ENCODE peak calls at places on chromosomes 3 and 15, in six cellular contexts. O, C, L, E, G and M are unnamed samples.

GRCh38 chr3:109640146-109640652 is 302.9 kb upstream of the DPPA4 start:
- DNase-seq in G (no peak), C (no peak), O (no peak), L (no peak), E (no peak), M (no peak)

GRCh38 chr3:46027736-46028397 is 584 bp upstream of the XCR1 start:
- DNase-seq in L (no peak), G (no peak), E (no peak), C (peak), O (no peak), M (no peak)

GRCh38 chr3:182500294-182500693 is 293.0 kb upstream of the ATP11B start:
- DNase-seq in C (no peak), L (no peak), E (no peak), O (no peak), G (no peak), M (no peak)

GRCh38 chr3:150370982-150371381 is 37.1 kb upstream of the TSC22D2 start:
- DNase-seq in E (no peak), L (no peak), C (no peak), O (no peak), G (no peak), M (no peak)

GRCh38 chr3:16466822-16467221 is 46.7 kb downstream of the RFTN1 start:
- DNase-seq in E (no peak), C (no peak), L (no peak), O (no peak), G (no peak), M (no peak)

GRCh38 chr15:35925634-35926380 is 379.8 kb upstream of the DPH6 start:
- DNase-seq in C (peak), O (no peak), L (no peak), E (no peak), G (no peak), M (no peak)

GRCh38 chr3:57752307-57752706 is 3.8 kb upstream of the SLMAP start:
- DNase-seq in L (no peak), E (no peak), G (no peak), C (peak), O (no peak), M (peak)

GRCh38 chr15:55387027-55387426 is 21.1 kb downstream of the CCPG1 start:
- DNase-seq in O (no peak), G (no peak), L (no peak), E (peak), C (no peak), M (no peak)

GRCh38 chr3:98243843-98244242 is 20.2 kb upstream of the OR5H6 start:
- DNase-seq in L (no peak), E (no peak), G (peak), O (no peak), C (no peak), M (no peak)

GRCh38 chr3:191391873-191392808 is 61.8 kb upstream of the UTS2B start:
- DNase-seq in L (no peak), G (no peak), E (no peak), C (no peak), O (no peak), M (no peak)

GRCh38 chr15:45395956-45396355 is 17.6 kb upstream of the GATM start:
- DNase-seq in L (no peak), G (no peak), O (no peak), C (no peak), E (no peak), M (no peak)

GRCh38 chr3:125150525-125151436 is 61.8 kb downstream of the SLC12A8 start:
- DNase-seq in L (no peak), G (peak), O (peak), E (peak), C (peak), M (peak)

GRCh38 chr15:78915341-78916087 is 29.3 kb downstream of the CTSH start:
- DNase-seq in O (no peak), G (no peak), E (no peak), L (no peak), C (no peak), M (no peak)

GRCh38 chr15:30043211-30043655 is 39.5 kb upstream of the GOLGA8J start:
- DNase-seq in L (no peak), O (no peak), G (no peak), E (peak), C (no peak), M (no peak)

GRCh38 chr3:136277634-136278033 is 27.5 kb downstream of the PCCB start:
- DNase-seq in C (no peak), L (no peak), G (no peak), E (no peak), O (no peak), M (no peak)

DNA sequence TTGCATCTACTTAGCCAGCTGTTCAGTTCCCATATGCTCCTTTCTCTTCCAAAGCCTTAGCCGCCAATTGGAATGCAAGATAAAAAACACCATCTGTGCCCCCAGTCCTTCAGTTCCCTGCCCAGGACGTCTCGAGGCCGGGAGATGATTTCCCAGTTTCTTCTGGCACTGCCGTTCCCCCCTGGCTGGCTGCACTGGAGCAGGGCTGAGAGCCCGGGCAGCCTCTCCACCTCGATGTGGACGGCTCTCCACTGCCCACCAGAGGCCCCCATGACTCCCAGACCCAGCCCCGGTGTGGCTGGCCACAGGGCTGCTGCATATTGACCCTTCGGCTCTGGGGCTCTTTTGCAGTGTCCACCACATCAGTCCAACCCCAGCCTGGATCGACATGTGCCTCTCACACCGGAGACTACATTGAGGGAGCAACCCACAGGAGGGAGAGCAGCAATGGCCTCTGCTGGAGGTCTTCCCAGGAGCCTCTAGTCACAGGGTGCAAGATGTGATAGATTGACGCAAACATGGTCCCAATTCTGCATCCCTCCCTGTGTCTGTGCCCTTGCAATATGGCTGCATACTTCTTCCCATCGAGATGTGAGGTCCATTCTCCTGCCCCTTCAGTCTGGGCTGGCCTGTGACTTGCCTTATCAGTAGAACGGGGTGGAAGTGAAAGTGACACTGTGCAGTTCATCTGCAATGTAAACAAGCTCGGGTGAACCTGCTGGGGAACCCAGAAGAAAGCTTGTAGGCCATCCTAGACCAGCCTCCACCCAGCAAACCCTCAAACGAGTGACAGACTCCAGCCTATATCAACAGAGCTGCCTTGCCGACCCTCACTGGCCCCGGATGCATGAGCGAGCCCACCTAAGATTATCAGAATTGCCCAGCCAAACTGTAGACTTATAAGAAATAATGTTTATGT is 52.4 kb upstream of the PRR20G start:
- DNase-seq in L (no peak), O (no peak), G (no peak), C (no peak), E (no peak), M (no peak)
- TF ChIP-seq REST in L (no peak), O (no peak), G (no peak), C (no peak), E (no peak), M (no peak)

DNA sequence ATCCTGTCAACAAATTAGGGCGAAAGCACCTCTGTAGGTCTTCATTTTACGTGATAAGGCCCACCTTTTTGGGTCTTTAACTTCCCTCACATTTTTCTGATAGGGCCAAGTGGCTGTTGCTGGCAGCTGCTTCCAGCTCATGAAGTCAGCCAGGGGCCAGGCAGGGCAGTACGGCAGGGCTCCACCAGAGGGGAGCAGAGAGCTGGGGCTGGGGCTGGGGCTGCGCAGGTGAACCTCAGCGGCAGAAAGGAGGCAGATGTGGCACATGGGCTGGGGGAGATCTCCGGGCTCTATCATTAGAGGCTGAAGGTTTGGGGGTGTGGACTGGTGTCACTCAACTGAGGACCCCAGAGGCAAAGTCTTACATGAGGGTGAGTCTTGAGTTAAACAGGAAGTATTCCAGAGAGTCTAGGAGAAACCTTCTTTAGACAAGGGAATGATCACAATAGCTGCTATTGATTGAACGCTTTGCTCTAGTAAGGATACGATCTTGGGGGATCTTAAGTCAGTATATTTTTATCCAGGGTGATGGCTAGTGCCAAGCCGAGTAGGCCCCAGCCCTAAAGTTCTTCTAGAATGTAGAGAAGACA is 62.8 kb upstream of the MEX3B start:
- DNase-seq in G (peak), O (peak), E (peak), L (no peak), C (peak), M (peak)
- TF ChIP-seq SIN3A in G (no peak), O (no peak), E (no peak), L (no peak), C (no peak), M (no peak)

DNA sequence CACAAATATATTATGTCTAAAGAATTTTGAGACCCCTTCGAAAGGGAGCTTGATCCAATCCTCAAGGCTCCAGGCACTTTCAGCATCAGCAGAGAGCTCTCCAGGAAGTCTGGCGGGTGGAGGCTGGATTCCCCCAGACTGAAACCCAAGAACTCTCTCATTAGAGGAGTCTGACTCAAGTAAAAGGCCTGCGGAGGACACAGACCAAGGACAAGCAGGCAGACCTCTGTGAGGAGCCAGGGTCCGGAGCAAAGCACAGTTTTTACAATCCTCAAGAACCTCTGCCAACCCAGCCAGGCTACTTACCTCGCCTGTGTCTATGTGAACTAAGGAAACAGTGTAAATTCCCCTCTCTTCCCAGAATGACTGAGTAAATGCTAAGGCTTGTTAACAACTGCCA is 86.2 kb downstream of the FBN1 start:
- DNase-seq in C (no peak), O (no peak), L (no peak), E (no peak), G (no peak), M (no peak)
- TF ChIP-seq REST in C (no peak), O (no peak), L (no peak), E (peak), G (no peak), M (no peak)

DNA sequence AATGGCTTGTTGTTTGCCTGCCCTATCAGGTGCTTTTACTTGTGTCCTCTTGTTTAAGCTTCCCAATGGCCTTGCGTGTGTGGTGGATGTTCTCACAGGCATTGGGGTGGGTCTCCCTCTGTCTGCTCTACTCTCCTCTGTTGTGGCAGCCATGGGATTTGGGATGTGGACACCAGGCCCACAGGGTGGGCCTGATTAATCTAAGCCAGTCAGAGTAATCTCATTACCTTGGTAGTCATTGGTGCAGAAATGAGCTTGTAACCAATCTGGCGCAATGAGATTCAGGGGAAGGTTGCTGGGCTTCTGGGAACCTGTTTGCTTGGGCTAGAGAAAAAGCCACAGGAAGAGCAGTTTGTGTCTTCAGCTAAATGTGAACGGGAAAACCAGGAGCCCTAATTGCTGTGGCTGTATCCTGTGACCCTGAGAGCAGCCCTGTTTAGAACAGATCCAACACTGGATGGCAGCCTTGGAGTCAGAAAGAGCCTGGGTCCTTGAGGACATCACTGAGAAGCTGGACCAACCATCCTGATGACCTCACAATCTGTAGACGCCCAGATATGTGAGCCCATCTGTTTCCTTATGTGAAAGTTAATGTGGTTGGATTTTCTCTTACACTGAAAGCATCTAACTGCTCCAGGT is 157.3 kb upstream of the UBE2E1 start:
- DNase-seq in C (no peak), G (no peak), O (no peak), L (no peak), E (peak), M (no peak)
- TF ChIP-seq SIN3A in C (no peak), G (no peak), O (no peak), L (no peak), E (no peak), M (no peak)

DNA sequence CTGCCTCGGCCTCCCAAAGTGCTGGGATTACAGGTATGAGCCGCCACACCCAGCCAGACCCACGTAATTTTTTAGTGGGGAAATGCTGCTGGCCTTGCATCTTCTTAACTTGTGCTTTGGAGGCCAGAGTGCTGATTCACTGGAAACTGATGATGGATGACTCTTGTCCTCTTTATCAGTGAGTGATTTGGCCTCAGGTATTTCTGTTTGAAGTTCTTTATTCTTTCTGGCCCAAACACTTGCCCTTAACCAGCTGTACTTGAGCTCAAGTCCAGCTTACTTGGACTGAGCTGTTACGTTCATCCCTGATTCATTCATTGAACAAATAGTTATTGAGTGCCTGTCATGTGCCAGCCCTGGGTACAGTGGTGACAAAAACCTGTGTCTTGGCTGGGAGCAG is 4.2 kb downstream of the PTPN23 start:
- DNase-seq in E (no peak), C (no peak), L (no peak), G (peak), O (no peak), M (no peak)
- TF ChIP-seq REST in E (no peak), C (no peak), L (no peak), G (no peak), O (no peak), M (no peak)

GRCh38 chr3:66210687-66211295 is 10.0 kb upstream of the SLC25A26 start:
- DNase-seq in G (no peak), E (no peak), L (no peak), O (no peak), C (no peak), M (no peak)
- TF ChIP-seq SIN3A in G (no peak), E (no peak), L (no peak), O (no peak), C (no peak), M (no peak)

GRCh38 chr15:52078876-52079700 is 33.5 kb downstream of the BCL2L10 start:
- DNase-seq in G (peak), L (no peak), E (peak), O (peak), C (peak), M (no peak)
- TF ChIP-seq REST in G (no peak), L (no peak), E (no peak), O (no peak), C (no peak), M (no peak)